ENCODE peak calls at places on chromosomes 4 and X, in six cellular contexts. X is HCEC 1CT, I is nucleus accumbens, O is NCI-H2081, F is anterior cingulate cortex, C is ureter. U is an unnamed sample.

GRCh38 chr4:113355550-113356371 is 306.3 kb downstream of the ANK2 start:
- DNase-seq in X (peak), I (no peak), O (no peak), F (no peak), C (no peak), U (peak)

GRCh38 chrX:47278684-47279083 is 45.9 kb downstream of the USP11 start:
- DNase-seq in X (peak), I (no peak), O (no peak), F (no peak), C (no peak), U (peak)

GRCh38 chr4:130336585-130337217 is 1240.7 kb downstream of the C4orf33 start:
- DNase-seq in X (no peak), I (no peak), O (peak), F (no peak), C (no peak), U (no peak)

GRCh38 chrX:103628386-103629290 is at the start of gene TCEAL1:
- DNase-seq in X (peak), I (peak), O (peak), F (peak), C (peak), U (peak)

GRCh38 chr4:41719417-41719816 is 29.1 kb downstream of the PHOX2B start:
- DNase-seq in X (peak), I (no peak), O (no peak), F (no peak), C (no peak), U (peak)

GRCh38 chr4:109977854-109978501 is 65.3 kb downstream of the EGF start:
- DNase-seq in X (peak), I (no peak), O (peak), F (no peak), C (no peak), U (peak)

GRCh38 chr4:36944227-36944626 is 300.3 kb upstream of the NWD2 start:
- DNase-seq in X (no peak), I (no peak), O (no peak), F (no peak), C (no peak), U (no peak)

GRCh38 chr4:165905405-165906027 is 32.5 kb downstream of the TLL1 start:
- DNase-seq in X (peak), I (no peak), O (no peak), F (no peak), C (no peak), U (peak)

GRCh38 chr4:26175905-26176304 is 144.9 kb upstream of the RBPJ start:
- DNase-seq in X (no peak), I (no peak), O (no peak), F (no peak), C (no peak), U (no peak)

GRCh38 chr4:39455486-39455885 is 3.2 kb downstream of the RPL9 start:
- DNase-seq in X (no peak), I (no peak), O (no peak), F (no peak), C (no peak), U (no peak)

GRCh38 chr4:48337726-48338125 is 3.6 kb upstream of the SLAIN2 start:
- DNase-seq in X (no peak), I (no peak), O (no peak), F (no peak), C (no peak), U (peak)

GRCh38 chr4:1047976-1048780 is 36.8 kb downstream of the FGFRL1 start:
- DNase-seq in X (no peak), I (no peak), O (no peak), F (no peak), C (no peak), U (no peak)

GRCh38 chr4:176610594-176610993 is 182.1 kb downstream of the VEGFC start:
- DNase-seq in X (no peak), I (no peak), O (no peak), F (no peak), C (no peak), U (no peak)

GRCh38 chrX:112857478-112857878 is 16.8 kb upstream of the AMOT start:
- DNase-seq in X (no peak), I (no peak), O (no peak), F (no peak), C (no peak), U (no peak)

GRCh38 chrX:41027388-41027787 is 57.9 kb upstream of the USP9X start:
- DNase-seq in X (peak), I (no peak), O (no peak), F (no peak), C (no peak), U (peak)

GRCh38 chr4:85474818-85475630 is at the start of gene ARHGAP24:
- DNase-seq in X (peak), I (peak), O (peak), F (peak), C (peak), U (peak)

GRCh38 chrX:119624951-119625668 is 18.9 kb upstream of the NKRF start:
- DNase-seq in X (no peak), I (no peak), O (no peak), F (no peak), C (no peak), U (no peak)

GRCh38 chrX:23883737-23884354 is 23.9 kb downstream of the APOO start:
- DNase-seq in X (peak), I (no peak), O (no peak), F (no peak), C (no peak), U (peak)

GRCh38 chrX:18983711-18984380 is at the start of gene PHKA2:
- DNase-seq in X (no peak), I (peak), O (peak), F (no peak), C (no peak), U (peak)

GRCh38 chr4:38281416-38282071 is 321.3 kb downstream of the PTTG2 start:
- DNase-seq in X (peak), I (no peak), O (no peak), F (no peak), C (no peak), U (peak)

GRCh38 chrX:77595848-77596247 is 148.7 kb downstream of the FGF16 start:
- DNase-seq in X (peak), I (no peak), O (no peak), F (no peak), C (no peak), U (peak)

GRCh38 chr4:169745291-169745690 is 12.5 kb downstream of the HPF1 start:
- DNase-seq in X (peak), I (no peak), O (no peak), F (no peak), C (no peak), U (peak)

GRCh38 chrX:138709886-138710285 is 1.6 kb downstream of the FGF13 start:
- DNase-seq in X (no peak), I (no peak), O (no peak), F (no peak), C (no peak), U (no peak)

GRCh38 chrX:85963736-85964135 is 83.6 kb downstream of the CHM start:
- DNase-seq in X (peak), I (peak), O (no peak), F (no peak), C (no peak), U (peak)

GRCh38 chrX:2485460-2485753 is 15.4 kb downstream of the DHRSX start:
- DNase-seq in X (peak), I (no peak), O (no peak), F (no peak), C (no peak), U (no peak)

GRCh38 chrX:13489451-13489850 is 80.0 kb upstream of the EGFL6 start:
- DNase-seq in X (peak), I (no peak), O (no peak), F (no peak), C (no peak), U (peak)

GRCh38 chr4:146333187-146333894 is 119.0 kb downstream of the REELD1 start:
- DNase-seq in X (peak), I (no peak), O (no peak), F (no peak), C (no peak), U (peak)

GRCh38 chr4:123788577-123788976 is 392.0 kb downstream of the SPRY1 start:
- DNase-seq in X (peak), I (no peak), O (no peak), F (no peak), C (no peak), U (no peak)

GRCh38 chr4:96983830-96984229 is 1143.9 kb downstream of the PDHA2 start:
- DNase-seq in X (no peak), I (no peak), O (no peak), F (no peak), C (no peak), U (no peak)

GRCh38 chr4:98664959-98665358 is 6.5 kb upstream of the TSPAN5 start:
- DNase-seq in X (no peak), I (no peak), O (no peak), F (no peak), C (no peak), U (no peak)

GRCh38 chr4:143186202-143186601 is 1.5 kb downstream of the USP38 start:
- DNase-seq in X (peak), I (no peak), O (no peak), F (no peak), C (no peak), U (peak)

GRCh38 chr4:146275370-146275769 is 61.0 kb downstream of the REELD1 start:
- DNase-seq in X (no peak), I (no peak), O (no peak), F (no peak), C (no peak), U (no peak)